ENCODE peak calls at places on chromosome 1, in five cellular contexts. One of them, this sample, is unnamed.

GRCh38 chr1:182965861-182966260 is 12.9 kb upstream of the SHCBP1L start:
- DNase-seq in stimulated activated CD4-positive, alpha-beta T cell treated with anti-CD3 and anti-CD28 coated beads, Interleukin-12 subunit alpha, Interleukin-12 subunit beta, amount 100 ng/mL, for 24 hours: no peak
- DNase-seq in HCEC 1CT: no peak
- DNase-seq in activated T-helper 1 cell treated with Interleukin-2 at 50 U/mL for 16 hours: no peak
- DNase-seq in nephron progenitor cell: no peak
- DNase-seq in this sample: no peak

GRCh38 chr1:207579436-207579799 is 65.5 kb upstream of the CR1L start:
- DNase-seq in nephron progenitor cell: peak
- DNase-seq in activated T-helper 1 cell treated with Interleukin-2 at 50 U/mL for 16 hours: no peak
- DNase-seq in HCEC 1CT: peak
- DNase-seq in stimulated activated CD4-positive, alpha-beta T cell treated with anti-CD3 and anti-CD28 coated beads, Interleukin-12 subunit alpha, Interleukin-12 subunit beta, amount 100 ng/mL, for 24 hours: no peak
- DNase-seq in this sample: peak

GRCh38 chr1:99737016-99737415 is 29.4 kb downstream of the FRRS1 start:
- DNase-seq in activated T-helper 1 cell treated with Interleukin-2 at 50 U/mL for 16 hours: no peak
- DNase-seq in nephron progenitor cell: peak
- DNase-seq in HCEC 1CT: peak
- DNase-seq in stimulated activated CD4-positive, alpha-beta T cell treated with anti-CD3 and anti-CD28 coated beads, Interleukin-12 subunit alpha, Interleukin-12 subunit beta, amount 100 ng/mL, for 24 hours: no peak
- DNase-seq in this sample: peak

GRCh38 chr1:185159966-185160365 is 3.0 kb downstream of the SWT1 start:
- DNase-seq in HCEC 1CT: peak
- DNase-seq in nephron progenitor cell: no peak
- DNase-seq in stimulated activated CD4-positive, alpha-beta T cell treated with anti-CD3 and anti-CD28 coated beads, Interleukin-12 subunit alpha, Interleukin-12 subunit beta, amount 100 ng/mL, for 24 hours: no peak
- DNase-seq in activated T-helper 1 cell treated with Interleukin-2 at 50 U/mL for 16 hours: no peak
- DNase-seq in this sample: no peak

GRCh38 chr1:21077085-21077484 is 99.6 kb downstream of the EIF4G3 start:
- DNase-seq in stimulated activated CD4-positive, alpha-beta T cell treated with anti-CD3 and anti-CD28 coated beads, Interleukin-12 subunit alpha, Interleukin-12 subunit beta, amount 100 ng/mL, for 24 hours: no peak
- DNase-seq in activated T-helper 1 cell treated with Interleukin-2 at 50 U/mL for 16 hours: no peak
- DNase-seq in nephron progenitor cell: no peak
- DNase-seq in HCEC 1CT: peak
- DNase-seq in this sample: no peak

GRCh38 chr1:27650527-27651175 is 15.7 kb upstream of the FGR start:
- DNase-seq in nephron progenitor cell: no peak
- DNase-seq in HCEC 1CT: peak
- DNase-seq in activated T-helper 1 cell treated with Interleukin-2 at 50 U/mL for 16 hours: no peak
- DNase-seq in stimulated activated CD4-positive, alpha-beta T cell treated with anti-CD3 and anti-CD28 coated beads, Interleukin-12 subunit alpha, Interleukin-12 subunit beta, amount 100 ng/mL, for 24 hours: no peak
- DNase-seq in this sample: no peak

GRCh38 chr1:56052090-56052489 is 527.3 kb downstream of the PLPP3 start:
- DNase-seq in activated T-helper 1 cell treated with Interleukin-2 at 50 U/mL for 16 hours: no peak
- DNase-seq in stimulated activated CD4-positive, alpha-beta T cell treated with anti-CD3 and anti-CD28 coated beads, Interleukin-12 subunit alpha, Interleukin-12 subunit beta, amount 100 ng/mL, for 24 hours: no peak
- DNase-seq in nephron progenitor cell: peak
- DNase-seq in HCEC 1CT: no peak
- DNase-seq in this sample: peak

GRCh38 chr1:86619313-86619712 is 72.4 kb downstream of the CLCA4 start:
- DNase-seq in activated T-helper 1 cell treated with Interleukin-2 at 50 U/mL for 16 hours: no peak
- DNase-seq in stimulated activated CD4-positive, alpha-beta T cell treated with anti-CD3 and anti-CD28 coated beads, Interleukin-12 subunit alpha, Interleukin-12 subunit beta, amount 100 ng/mL, for 24 hours: no peak
- DNase-seq in nephron progenitor cell: no peak
- DNase-seq in HCEC 1CT: no peak
- DNase-seq in this sample: no peak

GRCh38 chr1:89705901-89706699 is 73.2 kb downstream of the LRRC8C start:
- DNase-seq in stimulated activated CD4-positive, alpha-beta T cell treated with anti-CD3 and anti-CD28 coated beads, Interleukin-12 subunit alpha, Interleukin-12 subunit beta, amount 100 ng/mL, for 24 hours: no peak
- DNase-seq in nephron progenitor cell: no peak
- DNase-seq in activated T-helper 1 cell treated with Interleukin-2 at 50 U/mL for 16 hours: no peak
- DNase-seq in HCEC 1CT: no peak
- DNase-seq in this sample: no peak

GRCh38 chr1:43703836-43704235 is 3.5 kb upstream of the ST3GAL3 start:
- DNase-seq in HCEC 1CT: no peak
- DNase-seq in nephron progenitor cell: no peak
- DNase-seq in activated T-helper 1 cell treated with Interleukin-2 at 50 U/mL for 16 hours: no peak
- DNase-seq in stimulated activated CD4-positive, alpha-beta T cell treated with anti-CD3 and anti-CD28 coated beads, Interleukin-12 subunit alpha, Interleukin-12 subunit beta, amount 100 ng/mL, for 24 hours: no peak
- DNase-seq in this sample: no peak

GRCh38 chr1:243723458-243724043 is 126.5 kb downstream of the AKT3 start:
- DNase-seq in stimulated activated CD4-positive, alpha-beta T cell treated with anti-CD3 and anti-CD28 coated beads, Interleukin-12 subunit alpha, Interleukin-12 subunit beta, amount 100 ng/mL, for 24 hours: no peak
- DNase-seq in HCEC 1CT: no peak
- DNase-seq in nephron progenitor cell: no peak
- DNase-seq in activated T-helper 1 cell treated with Interleukin-2 at 50 U/mL for 16 hours: no peak
- DNase-seq in this sample: no peak

GRCh38 chr1:71660417-71660816 is 579.6 kb upstream of the ZRANB2 start:
- DNase-seq in stimulated activated CD4-positive, alpha-beta T cell treated with anti-CD3 and anti-CD28 coated beads, Interleukin-12 subunit alpha, Interleukin-12 subunit beta, amount 100 ng/mL, for 24 hours: no peak
- DNase-seq in HCEC 1CT: peak
- DNase-seq in nephron progenitor cell: no peak
- DNase-seq in activated T-helper 1 cell treated with Interleukin-2 at 50 U/mL for 16 hours: no peak
- DNase-seq in this sample: no peak

GRCh38 chr1:241513378-241513777 is 6.2 kb downstream of the FH start:
- DNase-seq in stimulated activated CD4-positive, alpha-beta T cell treated with anti-CD3 and anti-CD28 coated beads, Interleukin-12 subunit alpha, Interleukin-12 subunit beta, amount 100 ng/mL, for 24 hours: no peak
- DNase-seq in HCEC 1CT: no peak
- DNase-seq in activated T-helper 1 cell treated with Interleukin-2 at 50 U/mL for 16 hours: no peak
- DNase-seq in nephron progenitor cell: no peak
- DNase-seq in this sample: no peak

GRCh38 chr1:117632269-117633067 is 26.6 kb downstream of the TENT5C start:
- DNase-seq in activated T-helper 1 cell treated with Interleukin-2 at 50 U/mL for 16 hours: no peak
- DNase-seq in HCEC 1CT: no peak
- DNase-seq in stimulated activated CD4-positive, alpha-beta T cell treated with anti-CD3 and anti-CD28 coated beads, Interleukin-12 subunit alpha, Interleukin-12 subunit beta, amount 100 ng/mL, for 24 hours: no peak
- DNase-seq in nephron progenitor cell: no peak
- DNase-seq in this sample: no peak

GRCh38 chr1:204819495-204819894 is 51.2 kb upstream of the NFASC start:
- DNase-seq in activated T-helper 1 cell treated with Interleukin-2 at 50 U/mL for 16 hours: no peak
- DNase-seq in stimulated activated CD4-positive, alpha-beta T cell treated with anti-CD3 and anti-CD28 coated beads, Interleukin-12 subunit alpha, Interleukin-12 subunit beta, amount 100 ng/mL, for 24 hours: no peak
- DNase-seq in HCEC 1CT: no peak
- DNase-seq in nephron progenitor cell: no peak
- DNase-seq in this sample: peak

GRCh38 chr1:150808851-150809250 is 791 bp upstream of the CTSK start:
- DNase-seq in activated T-helper 1 cell treated with Interleukin-2 at 50 U/mL for 16 hours: no peak
- DNase-seq in nephron progenitor cell: no peak
- DNase-seq in HCEC 1CT: peak
- DNase-seq in stimulated activated CD4-positive, alpha-beta T cell treated with anti-CD3 and anti-CD28 coated beads, Interleukin-12 subunit alpha, Interleukin-12 subunit beta, amount 100 ng/mL, for 24 hours: no peak
- DNase-seq in this sample: no peak

GRCh38 chr1:110242731-110243130 is 32.6 kb downstream of the KCNC4 start:
- DNase-seq in HCEC 1CT: no peak
- DNase-seq in stimulated activated CD4-positive, alpha-beta T cell treated with anti-CD3 and anti-CD28 coated beads, Interleukin-12 subunit alpha, Interleukin-12 subunit beta, amount 100 ng/mL, for 24 hours: no peak
- DNase-seq in nephron progenitor cell: no peak
- DNase-seq in activated T-helper 1 cell treated with Interleukin-2 at 50 U/mL for 16 hours: no peak
- DNase-seq in this sample: no peak

GRCh38 chr1:212719633-212720032 is 20.0 kb upstream of the BATF3 start:
- DNase-seq in nephron progenitor cell: no peak
- DNase-seq in HCEC 1CT: no peak
- DNase-seq in activated T-helper 1 cell treated with Interleukin-2 at 50 U/mL for 16 hours: no peak
- DNase-seq in stimulated activated CD4-positive, alpha-beta T cell treated with anti-CD3 and anti-CD28 coated beads, Interleukin-12 subunit alpha, Interleukin-12 subunit beta, amount 100 ng/mL, for 24 hours: no peak
- DNase-seq in this sample: no peak

GRCh38 chr1:93051961-93052360 is 27.1 kb upstream of the MTF2 start:
- DNase-seq in activated T-helper 1 cell treated with Interleukin-2 at 50 U/mL for 16 hours: no peak
- DNase-seq in stimulated activated CD4-positive, alpha-beta T cell treated with anti-CD3 and anti-CD28 coated beads, Interleukin-12 subunit alpha, Interleukin-12 subunit beta, amount 100 ng/mL, for 24 hours: no peak
- DNase-seq in HCEC 1CT: no peak
- DNase-seq in nephron progenitor cell: no peak
- DNase-seq in this sample: no peak

GRCh38 chr1:22807340-22807739 is 96.7 kb downstream of the EPHB2 start:
- DNase-seq in nephron progenitor cell: no peak
- DNase-seq in stimulated activated CD4-positive, alpha-beta T cell treated with anti-CD3 and anti-CD28 coated beads, Interleukin-12 subunit alpha, Interleukin-12 subunit beta, amount 100 ng/mL, for 24 hours: no peak
- DNase-seq in activated T-helper 1 cell treated with Interleukin-2 at 50 U/mL for 16 hours: no peak
- DNase-seq in HCEC 1CT: no peak
- DNase-seq in this sample: no peak

GRCh38 chr1:241696815-241697639 is 44.9 kb downstream of the WDR64 start:
- DNase-seq in HCEC 1CT: no peak
- DNase-seq in activated T-helper 1 cell treated with Interleukin-2 at 50 U/mL for 16 hours: no peak
- DNase-seq in stimulated activated CD4-positive, alpha-beta T cell treated with anti-CD3 and anti-CD28 coated beads, Interleukin-12 subunit alpha, Interleukin-12 subunit beta, amount 100 ng/mL, for 24 hours: no peak
- DNase-seq in nephron progenitor cell: no peak
- DNase-seq in this sample: no peak

GRCh38 chr1:65108025-65108692 is 39.8 kb upstream of the AK4 start:
- DNase-seq in activated T-helper 1 cell treated with Interleukin-2 at 50 U/mL for 16 hours: no peak
- DNase-seq in HCEC 1CT: no peak
- DNase-seq in nephron progenitor cell: no peak
- DNase-seq in stimulated activated CD4-positive, alpha-beta T cell treated with anti-CD3 and anti-CD28 coated beads, Interleukin-12 subunit alpha, Interleukin-12 subunit beta, amount 100 ng/mL, for 24 hours: no peak
- DNase-seq in this sample: no peak

GRCh38 chr1:22383526-22384291 is 67.9 kb upstream of the ZBTB40 start:
- DNase-seq in HCEC 1CT: no peak
- DNase-seq in activated T-helper 1 cell treated with Interleukin-2 at 50 U/mL for 16 hours: no peak
- DNase-seq in stimulated activated CD4-positive, alpha-beta T cell treated with anti-CD3 and anti-CD28 coated beads, Interleukin-12 subunit alpha, Interleukin-12 subunit beta, amount 100 ng/mL, for 24 hours: no peak
- DNase-seq in nephron progenitor cell: no peak
- DNase-seq in this sample: no peak

GRCh38 chr1:32892368-32893197 is 6.3 kb downstream of the HPCA start:
- DNase-seq in HCEC 1CT: no peak
- DNase-seq in nephron progenitor cell: peak
- DNase-seq in stimulated activated CD4-positive, alpha-beta T cell treated with anti-CD3 and anti-CD28 coated beads, Interleukin-12 subunit alpha, Interleukin-12 subunit beta, amount 100 ng/mL, for 24 hours: no peak
- DNase-seq in activated T-helper 1 cell treated with Interleukin-2 at 50 U/mL for 16 hours: no peak
- DNase-seq in this sample: peak

GRCh38 chr1:84675631-84676030 is 14.6 kb downstream of the SSX2IP start:
- DNase-seq in nephron progenitor cell: no peak
- DNase-seq in HCEC 1CT: no peak
- DNase-seq in stimulated activated CD4-positive, alpha-beta T cell treated with anti-CD3 and anti-CD28 coated beads, Interleukin-12 subunit alpha, Interleukin-12 subunit beta, amount 100 ng/mL, for 24 hours: no peak
- DNase-seq in activated T-helper 1 cell treated with Interleukin-2 at 50 U/mL for 16 hours: no peak
- DNase-seq in this sample: no peak

GRCh38 chr1:47650205-47650604 is 212.4 kb downstream of the FOXD2 start:
- DNase-seq in stimulated activated CD4-positive, alpha-beta T cell treated with anti-CD3 and anti-CD28 coated beads, Interleukin-12 subunit alpha, Interleukin-12 subunit beta, amount 100 ng/mL, for 24 hours: no peak
- DNase-seq in HCEC 1CT: peak
- DNase-seq in nephron progenitor cell: no peak
- DNase-seq in activated T-helper 1 cell treated with Interleukin-2 at 50 U/mL for 16 hours: no peak
- DNase-seq in this sample: no peak

GRCh38 chr1:183023601-183024351 is 556 bp downstream of the LAMC1 start:
- DNase-seq in activated T-helper 1 cell treated with Interleukin-2 at 50 U/mL for 16 hours: no peak
- DNase-seq in HCEC 1CT: peak
- DNase-seq in stimulated activated CD4-positive, alpha-beta T cell treated with anti-CD3 and anti-CD28 coated beads, Interleukin-12 subunit alpha, Interleukin-12 subunit beta, amount 100 ng/mL, for 24 hours: no peak
- DNase-seq in nephron progenitor cell: peak
- DNase-seq in this sample: peak